ENCODE peak calls at places on chromosome 18, in six cellular contexts. F is fibroblast of lung, U is SK-N-SH, H is GM23248, S is mesenchymal stem cell, P is hepatocyte. Y is an unnamed sample. For H3K4me1, the result is how much of the 10 kb centered on the place peaks cover.

GRCh38 chr18:45050712-45051639 is 370.3 kb downstream of the SETBP1 start:
- DNase-seq in H (peak), U (peak), F (peak), S (peak), P (peak), Y (no peak)

GRCh38 chr18:73842795-73843394 is 304.7 kb downstream of the FBXO15 start:
- DNase-seq in F (peak), P (peak), S (peak), H (peak), U (peak), Y (peak)

GRCh38 chr18:47901624-47902362 is 28.7 kb downstream of the SMAD2 start:
- DNase-seq in F (no peak), H (no peak), S (no peak), U (no peak), P (no peak), Y (no peak)

GRCh38 chr18:32301976-32302743 is 112.3 kb downstream of the MEP1B start:
- DNase-seq in P (peak), H (peak), S (peak), U (peak), F (peak), Y (no peak)

GRCh38 chr18:9506046-9506792 is 30.9 kb downstream of the RALBP1 start:
- DNase-seq in H (peak), P (no peak), F (peak), S (no peak), U (no peak), Y (peak)

GRCh38 chr18:28650860-28651259 is 473.9 kb upstream of the CDH2 start:
- DNase-seq in S (no peak), H (no peak), P (no peak), U (no peak), F (peak), Y (no peak)

GRCh38 chr18:73944715-73945114 is 202.9 kb downstream of the FBXO15 start:
- DNase-seq in F (no peak), S (no peak), P (no peak), U (no peak), H (no peak), Y (no peak)

GRCh38 chr18:67652296-67652695 is 135.8 kb upstream of the DSEL start:
- DNase-seq in S (no peak), H (no peak), U (peak), P (no peak), F (no peak), Y (no peak)

GRCh38 chr18:5879479-5879882 is 15.8 kb downstream of the TMEM200C start:
- DNase-seq in P (peak), H (peak), F (peak), U (peak), S (peak), Y (peak)

GRCh38 chr18:60892855-60893254 is 440.4 kb upstream of the CDH20 start:
- DNase-seq in P (peak), U (no peak), H (peak), S (peak), F (peak), Y (no peak)

GRCh38 chr18:34915046-34915445 is 126.2 kb upstream of the MAPRE2 start:
- DNase-seq in S (no peak), F (no peak), U (no peak), P (no peak), H (no peak), Y (no peak)

GRCh38 chr18:12029786-12030571 is 48.7 kb downstream of the IMPA2 start:
- DNase-seq in P (no peak), F (no peak), U (no peak), S (no peak), H (no peak), Y (no peak)

GRCh38 chr18:75031717-75032317 is 177.1 kb downstream of the PTGR3 start:
- DNase-seq in S (no peak), H (no peak), F (no peak), P (no peak), U (no peak), Y (no peak)

GRCh38 chr18:6773777-6774176 is 44.3 kb downstream of the ARHGAP28 start:
- DNase-seq in S (no peak), H (no peak), P (no peak), U (no peak), F (no peak), Y (peak)

GRCh38 chr18:5890261-5890605 is 5.1 kb downstream of the TMEM200C start:
- DNase-seq in P (no peak), S (no peak), U (no peak), F (peak), H (no peak), Y (no peak)

GRCh38 chr18:1392046-1392445 is 487.4 kb downstream of the ADCYAP1 start:
- DNase-seq in H (no peak), P (peak), S (no peak), U (no peak), F (no peak), Y (no peak)

GRCh38 chr18:25047983-25048382 is 304.0 kb downstream of the ZNF521 start:
- DNase-seq in P (peak), F (no peak), U (no peak), H (no peak), S (no peak), Y (no peak)

DNA sequence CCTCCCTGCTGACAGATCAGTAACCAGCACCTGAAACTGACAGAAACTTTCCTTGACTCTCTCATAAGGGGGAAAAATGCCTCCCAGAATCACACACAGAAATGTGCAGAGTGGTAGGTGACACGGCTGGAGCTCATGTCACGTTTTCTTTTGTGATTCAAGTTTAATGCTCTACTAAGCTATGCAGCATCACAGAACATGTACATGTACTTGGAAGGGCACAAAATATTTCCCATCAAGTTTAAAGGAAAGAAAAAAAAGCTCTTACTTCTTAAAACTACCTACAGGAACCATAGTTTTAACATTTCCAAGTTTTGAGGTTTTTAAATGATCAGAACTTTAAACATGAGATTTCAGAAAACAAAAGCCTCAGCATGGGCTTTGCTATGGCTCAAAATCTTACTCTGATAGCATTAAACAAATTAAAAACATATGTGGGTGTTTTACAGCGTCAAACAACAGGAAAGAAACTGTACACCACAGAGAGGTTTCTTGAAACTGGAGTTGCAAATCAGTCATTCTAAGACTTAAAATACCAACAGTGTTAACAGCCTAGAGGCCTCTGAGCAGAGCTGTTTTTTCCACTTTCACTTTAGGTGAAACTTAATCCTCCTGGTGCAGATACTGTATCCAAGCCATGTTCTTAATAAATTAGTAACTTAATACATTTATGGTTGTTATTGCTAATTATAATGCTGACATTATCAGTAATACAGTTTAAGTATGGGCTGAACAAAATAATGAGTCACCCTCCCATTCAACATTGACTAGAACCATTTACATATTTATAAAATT is 30.1 kb downstream of the MBP start:
- DNase-seq in S (peak), F (peak), P (no peak), H (peak), U (peak), Y (no peak)
- H3K4me1 ChIP-seq in S (under half), F (under half), P (under half), H (half or more), U (under half), Y (under half)

GRCh38 chr18:37303009-37303408 is 262.6 kb downstream of the CELF4 start:
- DNase-seq in P (no peak), S (no peak), U (no peak), F (no peak), H (no peak), Y (no peak)
- H3K27ac ChIP-seq in P (no peak), S (no peak), U (no peak), F (no peak), H (no peak), Y (no peak)

GRCh38 chr18:3590096-3590655 is 140.2 kb downstream of the TGIF1 start:
- DNase-seq in P (no peak), S (no peak), F (no peak), U (no peak), H (no peak), Y (no peak)
- H2AFZ ChIP-seq in P (no peak), S (no peak), F (no peak), U (no peak), H (no peak), Y (no peak)

GRCh38 chr18:2971741-2972552 is 41.0 kb downstream of the LPIN2 start:
- DNase-seq in U (no peak), F (no peak), S (peak), P (no peak), H (peak), Y (no peak)

GRCh38 chr18:2968559-2968958 is 44.4 kb downstream of the LPIN2 start:
- DNase-seq in F (no peak), S (no peak), H (no peak), U (no peak), P (no peak), Y (no peak)

GRCh38 chr18:2970762-2971659 is 41.9 kb downstream of the LPIN2 start:
- DNase-seq in S (peak), P (no peak), U (no peak), F (no peak), H (no peak), Y (no peak)

GRCh38 chr18:2969695-2970094 is 43.2 kb downstream of the LPIN2 start:
- DNase-seq in H (no peak), S (no peak), P (no peak), U (no peak), F (no peak), Y (no peak)

DNA sequence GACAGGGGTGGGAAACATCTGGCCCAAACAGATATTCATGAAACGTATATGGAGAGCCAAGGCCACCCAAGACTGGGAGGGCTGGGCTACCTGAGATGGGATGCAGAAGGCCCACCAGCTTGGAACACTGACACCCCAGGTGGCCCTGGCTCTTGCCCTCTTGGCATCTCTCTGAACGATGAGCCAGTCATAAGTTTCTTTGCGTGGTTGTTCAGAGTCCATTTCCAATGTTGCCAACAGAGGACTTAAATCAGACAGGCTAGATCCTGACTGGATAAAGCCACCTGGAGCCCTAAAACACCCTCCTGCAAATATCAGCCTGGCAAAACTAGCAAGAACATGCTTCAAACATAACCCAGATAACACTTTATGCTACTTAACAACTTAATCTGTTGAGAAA is 42.6 kb downstream of the LPIN2 start:
- DNase-seq in H (no peak), U (no peak), P (no peak), F (no peak), S (no peak), Y (no peak)
- H3K4me1 ChIP-seq in H (under half), U (under half), P (half or more), F (under half), S (under half), Y (under half)

DNA sequence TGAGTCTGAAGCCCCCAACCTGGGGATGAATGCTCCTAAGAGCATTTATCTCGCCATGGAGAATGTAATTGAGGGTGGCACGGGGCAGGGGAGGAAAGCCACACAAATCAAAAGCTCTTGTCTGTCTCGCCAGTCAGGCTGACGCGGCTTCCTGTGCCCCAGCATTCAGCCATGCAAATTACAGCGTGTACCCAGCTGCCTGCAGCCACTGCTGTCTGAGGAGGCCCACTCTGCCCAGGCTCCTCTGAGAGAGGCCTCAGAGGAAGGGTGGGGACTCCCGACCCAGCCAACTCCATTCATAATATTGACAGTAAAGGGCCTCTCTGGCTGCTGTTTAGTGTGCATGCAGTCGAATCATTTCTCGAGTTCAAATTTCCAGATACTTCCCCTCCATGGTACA is 22.0 kb downstream of the SMAD7 start:
- DNase-seq in S (peak), F (peak), U (peak), P (peak), H (peak), Y (peak)
- H3K27ac ChIP-seq in S (peak), F (peak), U (peak), P (peak), H (peak), Y (no peak)

GRCh38 chr18:79645291-79645983 is 34.2 kb upstream of the CTDP1 start:
- DNase-seq in F (no peak), S (no peak), U (no peak), P (no peak), H (no peak), Y (no peak)
- H2AFZ ChIP-seq in F (no peak), S (no peak), U (no peak), P (no peak), H (no peak), Y (no peak)

GRCh38 chr18:58288922-58289797 is 245.1 kb downstream of the NEDD4L start:
- DNase-seq in S (peak), H (peak), U (no peak), F (peak), P (peak), Y (peak)

GRCh38 chr18:58290059-58290747 is 246.2 kb downstream of the NEDD4L start:
- DNase-seq in H (peak), U (no peak), S (peak), P (no peak), F (peak), Y (no peak)

GRCh38 chr18:58297198-58297597 is 253.2 kb downstream of the NEDD4L start:
- DNase-seq in U (no peak), F (peak), S (peak), H (peak), P (no peak), Y (no peak)

GRCh38 chr18:58291131-58291530 is 247.1 kb downstream of the NEDD4L start:
- DNase-seq in F (peak), P (no peak), H (no peak), U (no peak), S (no peak), Y (no peak)

DNA sequence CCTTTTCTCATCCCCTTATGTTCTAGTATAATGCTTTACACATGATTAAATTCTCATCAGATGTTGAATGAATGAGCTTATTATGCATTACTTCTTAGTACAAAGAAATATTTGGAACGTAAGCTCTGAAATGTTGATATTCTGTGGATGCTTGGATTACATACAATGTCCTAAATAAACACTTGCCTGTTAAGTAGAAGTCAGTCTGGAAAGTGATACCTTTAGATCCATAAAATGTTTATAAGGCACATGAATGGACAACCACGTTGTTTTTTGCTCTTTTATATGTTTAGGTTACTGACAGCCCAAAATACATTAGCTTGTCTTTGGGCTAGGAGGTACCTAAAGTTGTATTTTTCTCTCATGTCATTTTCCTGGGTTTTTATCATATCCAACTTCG is 248.6 kb downstream of the NEDD4L start:
- DNase-seq in F (no peak), H (no peak), P (no peak), S (no peak), U (no peak), Y (no peak)
- H3K4me1 ChIP-seq in F (under half), H (under half), P (under half), S (under half), U (under half), Y (under half)

GRCh38 chr18:3051718-3052410 is 38.9 kb upstream of the LPIN2 start:
- DNase-seq in P (peak), U (no peak), S (no peak), H (no peak), F (no peak), Y (no peak)
- H3K27ac ChIP-seq in P (peak), U (no peak), S (no peak), H (no peak), F (no peak), Y (no peak)

Y was measured in neural progenitor cell.